ENCODE peak calls at places on chromosomes 6 and 20, in four cellular contexts. One of them, this sample, is unnamed.

GRCh38 chr20:61765081-61765870 is 300.4 kb downstream of the TAF4 start:
- DNase-seq in keratinocyte: no peak
- DNase-seq in thyroid gland: no peak
- DNase-seq in pancreas: peak
- DNase-seq in this sample: no peak

GRCh38 chr6:145789443-145789842 is 25.2 kb downstream of the FBXO30 start:
- DNase-seq in keratinocyte: no peak
- DNase-seq in thyroid gland: no peak
- DNase-seq in pancreas: no peak
- DNase-seq in this sample: no peak

GRCh38 chr20:50413088-50413500 is 97.1 kb upstream of the PTPN1 start:
- DNase-seq in keratinocyte: no peak
- DNase-seq in thyroid gland: no peak
- DNase-seq in pancreas: no peak
- DNase-seq in this sample: no peak

GRCh38 chr20:10110151-10110550 is 75.4 kb downstream of the ANKEF1 start:
- DNase-seq in keratinocyte: peak
- DNase-seq in thyroid gland: no peak
- DNase-seq in pancreas: no peak
- DNase-seq in this sample: no peak

GRCh38 chr20:44033344-44033743 is 118.7 kb downstream of the TOX2 start:
- DNase-seq in keratinocyte: no peak
- DNase-seq in thyroid gland: no peak
- DNase-seq in pancreas: no peak
- DNase-seq in this sample: no peak

GRCh38 chr20:64207641-64208590 is 43.7 kb downstream of the MYT1 start:
- DNase-seq in keratinocyte: no peak
- DNase-seq in thyroid gland: no peak
- DNase-seq in pancreas: no peak
- DNase-seq in this sample: no peak

GRCh38 chr6:35064508-35065440 is 76.4 kb downstream of the TCP11 start:
- DNase-seq in keratinocyte: no peak
- DNase-seq in thyroid gland: peak
- DNase-seq in pancreas: no peak
- DNase-seq in this sample: no peak

GRCh38 chr6:34011298-34011697 is 134.6 kb downstream of the GRM4 start:
- DNase-seq in keratinocyte: no peak
- DNase-seq in thyroid gland: no peak
- DNase-seq in pancreas: peak
- DNase-seq in this sample: no peak

GRCh38 chr6:12010635-12011275 is 1.4 kb upstream of the HIVEP1 start:
- DNase-seq in keratinocyte: no peak
- DNase-seq in thyroid gland: peak
- DNase-seq in pancreas: peak
- DNase-seq in this sample: no peak

GRCh38 chr6:159252955-159253508 is 83.8 kb downstream of the FNDC1 start:
- DNase-seq in keratinocyte: peak
- DNase-seq in thyroid gland: peak
- DNase-seq in pancreas: no peak
- DNase-seq in this sample: no peak

GRCh38 chr6:163863565-163863964 is 449.0 kb downstream of the QKI start:
- DNase-seq in keratinocyte: no peak
- DNase-seq in thyroid gland: no peak
- DNase-seq in pancreas: no peak
- DNase-seq in this sample: no peak

GRCh38 chr20:20562507-20562906 is 149.9 kb downstream of the RALGAPA2 start:
- DNase-seq in keratinocyte: no peak
- DNase-seq in thyroid gland: no peak
- DNase-seq in pancreas: no peak
- DNase-seq in this sample: no peak

GRCh38 chr6:157469378-157469777 is 88.4 kb downstream of the ZDHHC14 start:
- DNase-seq in keratinocyte: no peak
- DNase-seq in thyroid gland: no peak
- DNase-seq in pancreas: no peak
- DNase-seq in this sample: no peak

GRCh38 chr6:128474933-128475332 is 45.5 kb downstream of the PTPRK start:
- DNase-seq in keratinocyte: no peak
- DNase-seq in thyroid gland: no peak
- DNase-seq in pancreas: no peak
- DNase-seq in this sample: no peak

GRCh38 chr20:63296411-63297299 is 3.7 kb downstream of the COL20A1 start:
- DNase-seq in keratinocyte: no peak
- DNase-seq in thyroid gland: no peak
- DNase-seq in pancreas: no peak
- DNase-seq in this sample: no peak

GRCh38 chr6:117548797-117549301 is 53.5 kb downstream of the GOPC start:
- DNase-seq in keratinocyte: no peak
- DNase-seq in thyroid gland: peak
- DNase-seq in pancreas: no peak
- DNase-seq in this sample: no peak

GRCh38 chr6:28772480-28773381 is 151.1 kb downstream of the TRIM27 start:
- DNase-seq in keratinocyte: no peak
- DNase-seq in thyroid gland: no peak
- DNase-seq in pancreas: no peak
- DNase-seq in this sample: no peak

GRCh38 chr20:46894971-46895905 is 595 bp downstream of the EYA2 start:
- DNase-seq in keratinocyte: no peak
- DNase-seq in thyroid gland: peak
- DNase-seq in pancreas: no peak
- DNase-seq in this sample: no peak

GRCh38 chr20:46897471-46897870 is 2.8 kb downstream of the EYA2 start:
- DNase-seq in keratinocyte: no peak
- DNase-seq in thyroid gland: peak
- DNase-seq in pancreas: no peak
- DNase-seq in this sample: no peak

GRCh38 chr20:46894579-46894958 is at the start of gene EYA2:
- DNase-seq in keratinocyte: no peak
- DNase-seq in thyroid gland: peak
- DNase-seq in pancreas: no peak
- DNase-seq in this sample: no peak

GRCh38 chr20:46893877-46894578 is 615 bp upstream of the EYA2 start:
- DNase-seq in keratinocyte: no peak
- DNase-seq in thyroid gland: no peak
- DNase-seq in pancreas: no peak
- DNase-seq in this sample: no peak

DNA sequence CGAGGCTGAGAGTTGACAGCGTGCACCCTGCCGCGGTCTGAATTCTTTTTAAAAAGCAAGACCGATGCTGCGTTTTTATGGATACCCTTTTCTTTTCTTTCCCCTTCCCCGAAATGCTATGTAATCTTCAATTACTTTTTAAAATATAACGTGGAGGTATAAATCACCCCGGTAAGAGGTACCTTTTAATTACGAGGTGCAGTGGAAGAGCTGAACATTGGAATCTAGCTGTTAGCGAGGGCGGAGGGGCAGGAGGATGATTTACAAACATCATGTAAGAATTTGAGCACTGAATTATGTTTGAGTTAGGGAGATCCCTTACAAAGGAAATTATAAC is 1.2 kb downstream of the EYA2 start:
- DNase-seq in keratinocyte: no peak
- DNase-seq in thyroid gland: no peak
- DNase-seq in pancreas: no peak
- DNase-seq in this sample: no peak
- H3K4me3 ChIP-seq in keratinocyte: no peak
- H3K4me3 ChIP-seq in thyroid gland: no peak
- H3K4me3 ChIP-seq in pancreas: no peak
- H3K4me3 ChIP-seq in this sample: peak

GRCh38 chr6:1129141-1129540 is 182.8 kb upstream of the FOXQ1 start:
- DNase-seq in keratinocyte: no peak
- DNase-seq in thyroid gland: no peak
- DNase-seq in pancreas: no peak
- DNase-seq in this sample: peak

GRCh38 chr6:1127129-1127528 is 184.8 kb upstream of the FOXQ1 start:
- DNase-seq in keratinocyte: no peak
- DNase-seq in thyroid gland: no peak
- DNase-seq in pancreas: no peak
- DNase-seq in this sample: no peak

GRCh38 chr6:1127597-1128288 is 184.2 kb upstream of the FOXQ1 start:
- DNase-seq in keratinocyte: no peak
- DNase-seq in thyroid gland: no peak
- DNase-seq in pancreas: no peak
- DNase-seq in this sample: no peak

GRCh38 chr6:1131285-1132079 is 180.4 kb upstream of the FOXQ1 start:
- DNase-seq in keratinocyte: peak
- DNase-seq in thyroid gland: peak
- DNase-seq in pancreas: no peak
- DNase-seq in this sample: peak

GRCh38 chr6:1130692-1131091 is 181.2 kb upstream of the FOXQ1 start:
- DNase-seq in keratinocyte: no peak
- DNase-seq in thyroid gland: peak
- DNase-seq in pancreas: no peak
- DNase-seq in this sample: no peak
- TF ChIP-seq CTCF in keratinocyte: no peak
- TF ChIP-seq CTCF in thyroid gland: no peak
- TF ChIP-seq CTCF in pancreas: no peak
- TF ChIP-seq CTCF in this sample: no peak

DNA sequence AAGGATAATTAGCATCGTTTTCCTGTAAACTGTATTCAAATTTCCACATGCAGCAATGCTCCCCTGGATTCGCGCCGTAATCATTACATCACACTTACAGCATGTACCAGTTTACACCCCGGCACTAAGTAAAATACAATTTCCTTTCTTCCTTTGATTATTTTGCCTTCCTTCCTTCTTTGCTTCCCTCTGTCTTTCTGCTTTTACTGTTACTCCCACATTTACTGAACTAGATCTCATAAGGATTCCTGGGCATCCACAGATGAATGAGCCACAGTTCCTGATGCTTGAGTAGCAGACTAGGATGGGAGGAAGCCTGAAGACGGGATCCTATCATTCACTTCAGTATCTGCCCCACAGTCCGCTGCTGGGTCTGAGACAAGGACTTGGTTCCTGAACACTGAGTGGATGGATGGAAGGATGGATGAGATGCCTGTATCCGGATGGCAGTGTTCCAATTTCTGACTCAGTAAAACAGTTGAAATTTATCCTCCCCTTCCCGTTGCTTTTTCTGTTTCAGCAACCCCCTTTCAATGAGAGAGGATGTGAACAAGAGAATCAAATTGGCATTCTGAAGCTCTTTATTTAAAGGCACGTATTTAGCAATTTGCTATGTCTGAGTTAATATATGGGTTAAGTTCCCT is 174.7 kb downstream of the GJA10 start:
- DNase-seq in keratinocyte: no peak
- DNase-seq in thyroid gland: no peak
- DNase-seq in pancreas: no peak
- DNase-seq in this sample: no peak
- H3K4me3 ChIP-seq in keratinocyte: no peak
- H3K4me3 ChIP-seq in thyroid gland: no peak
- H3K4me3 ChIP-seq in pancreas: no peak
- H3K4me3 ChIP-seq in this sample: no peak

DNA sequence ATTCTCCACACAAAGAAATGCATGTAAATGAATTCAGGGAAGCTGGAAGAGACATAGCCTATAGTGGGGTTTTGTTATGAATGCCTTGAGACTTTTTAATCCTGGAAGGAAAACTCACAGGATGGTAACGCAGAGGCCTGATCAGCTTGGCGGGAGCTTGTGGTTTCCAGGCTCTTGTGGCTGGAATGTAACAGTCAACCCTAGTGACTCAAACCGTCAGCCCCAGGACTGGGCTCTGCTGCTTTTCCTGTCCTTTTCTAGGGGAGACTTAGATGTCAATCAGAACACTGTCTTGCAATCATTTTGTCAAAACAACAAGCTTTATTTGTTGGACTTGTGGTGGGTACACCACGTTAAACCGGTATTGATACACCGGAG is 34.9 kb downstream of the KIF25 start:
- DNase-seq in keratinocyte: no peak
- DNase-seq in thyroid gland: no peak
- DNase-seq in pancreas: no peak
- DNase-seq in this sample: no peak
- TF ChIP-seq CTCF in keratinocyte: peak
- TF ChIP-seq CTCF in thyroid gland: no peak
- TF ChIP-seq CTCF in pancreas: no peak
- TF ChIP-seq CTCF in this sample: peak

DNA sequence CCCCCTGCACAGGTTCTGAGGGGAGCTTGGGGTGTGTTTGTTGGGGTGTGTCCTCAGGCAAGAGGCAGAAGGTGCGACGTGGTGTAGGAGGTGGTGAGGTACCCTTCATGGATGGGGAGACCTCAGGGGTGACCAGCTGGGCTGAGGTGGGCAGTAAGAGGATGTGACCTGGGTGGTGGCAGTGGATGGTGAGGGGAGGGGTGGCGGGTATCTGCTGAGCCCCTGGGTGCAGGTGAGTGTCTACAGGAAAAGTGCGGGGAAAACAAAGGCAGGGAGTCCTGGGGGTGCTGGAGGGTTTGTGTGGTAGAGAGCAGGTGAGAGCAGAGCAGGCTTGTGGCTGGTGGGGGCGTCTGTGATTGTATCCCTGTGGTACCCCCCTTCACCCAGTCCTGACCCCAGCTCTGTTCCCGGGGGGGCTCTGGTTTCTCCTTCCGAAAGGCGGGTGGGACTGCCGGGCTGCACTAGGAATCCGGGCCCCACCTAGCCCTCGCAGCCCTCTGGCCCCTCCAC is 631 bp downstream of the RAET1L start:
- DNase-seq in keratinocyte: no peak
- DNase-seq in thyroid gland: no peak
- DNase-seq in pancreas: no peak
- DNase-seq in this sample: no peak
- H3K4me3 ChIP-seq in keratinocyte: peak
- H3K4me3 ChIP-seq in thyroid gland: no peak
- H3K4me3 ChIP-seq in pancreas: no peak
- H3K4me3 ChIP-seq in this sample: no peak

GRCh38 chr6:160692369-160692959 is 9.6 kb upstream of the PLG start:
- DNase-seq in keratinocyte: no peak
- DNase-seq in thyroid gland: no peak
- DNase-seq in pancreas: no peak
- DNase-seq in this sample: no peak
- TF ChIP-seq CTCF in keratinocyte: peak
- TF ChIP-seq CTCF in thyroid gland: no peak
- TF ChIP-seq CTCF in pancreas: no peak
- TF ChIP-seq CTCF in this sample: no peak

DNA sequence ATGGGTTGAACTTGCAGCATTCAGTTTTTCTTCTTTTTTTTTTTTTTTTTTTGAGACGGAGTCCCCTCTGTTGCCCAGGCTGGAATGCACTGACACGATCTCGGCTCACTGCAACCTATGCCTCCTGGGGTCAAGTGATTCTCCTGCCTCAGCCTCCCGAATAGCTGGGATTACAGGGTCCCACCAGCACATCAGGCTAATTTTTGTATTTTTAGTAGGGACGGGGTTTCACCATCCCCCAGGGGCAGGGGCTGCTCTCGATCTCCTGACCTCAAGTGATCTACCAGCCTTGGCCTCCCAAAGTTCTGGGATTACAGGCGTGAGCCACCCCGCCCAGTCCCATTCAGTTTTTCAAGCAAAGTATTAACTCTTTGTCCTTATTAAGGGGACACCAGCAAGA is 117.6 kb upstream of the PRSS16 start:
- DNase-seq in keratinocyte: no peak
- DNase-seq in thyroid gland: no peak
- DNase-seq in pancreas: no peak
- DNase-seq in this sample: no peak
- H3K4me3 ChIP-seq in keratinocyte: no peak
- H3K4me3 ChIP-seq in thyroid gland: no peak
- H3K4me3 ChIP-seq in pancreas: no peak
- H3K4me3 ChIP-seq in this sample: no peak